ENCODE peak calls at places on chromosome 11, in six cellular contexts. N is stimulated activated CD4-positive, alpha-beta T cell treated with anti-CD3 and anti-CD28 coated beads, TNF-alpha, amount 100 ng/mL, for 1 hour; L is testis; W is Kasumi-1; K is EL; F is activated naive CD4-positive, alpha-beta T cell treated with Interleukin-2 at 50 U/mL for 16 hours. O is an unnamed sample.

GRCh38 chr11:131595812-131596211 is 225.4 kb downstream of the NTM start:
- DNase-seq in N (no peak), W (no peak), L (no peak), F (no peak), K (no peak), O (no peak)

GRCh38 chr11:95919514-95919913 is 4.4 kb downstream of the MTMR2 start:
- DNase-seq in K (no peak), F (no peak), W (no peak), L (no peak), N (no peak), O (no peak)

GRCh38 chr11:64933213-64933934 is 2.3 kb downstream of the GPHA2 start:
- DNase-seq in K (no peak), W (no peak), F (no peak), N (no peak), L (no peak), O (no peak)

GRCh38 chr11:35786188-35786587 is 123.6 kb downstream of the TRIM44 start:
- DNase-seq in K (no peak), F (no peak), N (no peak), W (no peak), L (no peak), O (no peak)

GRCh38 chr11:123544631-123545375 is 109.6 kb downstream of the SCN3B start:
- DNase-seq in K (no peak), F (no peak), N (no peak), W (no peak), L (peak), O (no peak)

GRCh38 chr11:74282863-74283484 is 28.5 kb downstream of the P4HA3 start:
- DNase-seq in N (no peak), W (no peak), K (no peak), F (no peak), L (no peak), O (no peak)

GRCh38 chr11:95360382-95360781 is 129.4 kb upstream of the SESN3 start:
- DNase-seq in W (no peak), F (no peak), K (no peak), N (no peak), L (no peak), O (no peak)

GRCh38 chr11:12529793-12530192 is 144.4 kb upstream of the TEAD1 start:
- DNase-seq in L (no peak), N (no peak), K (no peak), F (no peak), W (no peak), O (no peak)

GRCh38 chr11:47243454-47243853 is 5.2 kb downstream of the ACP2 start:
- DNase-seq in L (no peak), W (no peak), N (no peak), F (no peak), K (no peak), O (no peak)

GRCh38 chr11:86013718-86014117 is 55.2 kb downstream of the PICALM start:
- DNase-seq in F (no peak), N (no peak), L (no peak), K (no peak), W (no peak), O (no peak)

GRCh38 chr11:44627911-44628729 is 62.7 kb downstream of the CD82 start:
- DNase-seq in L (peak), N (no peak), K (peak), F (peak), W (no peak), O (no peak)

GRCh38 chr11:73228268-73229134 is 10.4 kb downstream of the P2RY2 start:
- DNase-seq in W (no peak), L (no peak), K (no peak), N (no peak), F (no peak), O (no peak)

GRCh38 chr11:17831228-17831627 is 96.6 kb downstream of the KCNC1 start:
- DNase-seq in K (no peak), W (no peak), F (no peak), L (no peak), N (no peak), O (no peak)

GRCh38 chr11:10414659-10415058 is 40.4 kb upstream of the AMPD3 start:
- DNase-seq in L (peak), W (peak), N (no peak), K (no peak), F (no peak), O (peak)

GRCh38 chr11:59556115-59556882 is 45.0 kb downstream of the OR4D9 start:
- DNase-seq in N (no peak), W (peak), K (peak), F (peak), L (peak), O (no peak)

O was measured in CMK.